ENCODE peak calls at places on chromosomes 11 and 22, in four cellular contexts. One of them, this sample, is unnamed.
A peak's percentile ranks its signal among the peaks of the same experiment; 100 is the strongest.

GRCh38 chr11:85779956-85780640 is 30.8 kb downstream of the SYTL2 start:
- DNase-seq in cardiac fibroblast: no peak
- DNase-seq in pancreas: no peak
- DNase-seq in body of pancreas: no peak
- DNase-seq in this sample: no peak

GRCh38 chr11:69422645-69423044 is 58.8 kb upstream of the LINC01488 start:
- DNase-seq in cardiac fibroblast: no peak
- DNase-seq in pancreas: no peak
- DNase-seq in body of pancreas: no peak
- DNase-seq in this sample: no peak

GRCh38 chr11:58024601-58025091 is 965 bp downstream of the OR9Q1 start:
- DNase-seq in cardiac fibroblast: peak; percentile 61
- DNase-seq in pancreas: peak; percentile 51
- DNase-seq in body of pancreas: peak; percentile 68
- DNase-seq in this sample: peak; percentile 86

GRCh38 chr11:113305440-113306336 is 8.7 kb upstream of the TTC12 start:
- DNase-seq in cardiac fibroblast: peak; percentile 63
- DNase-seq in pancreas: peak; percentile 56
- DNase-seq in body of pancreas: peak; percentile 89
- DNase-seq in this sample: peak; percentile 74

GRCh38 chr11:61514050-61514917 is 5.7 kb downstream of the LRRC10B start:
- DNase-seq in cardiac fibroblast: no peak
- DNase-seq in pancreas: no peak
- DNase-seq in body of pancreas: no peak
- DNase-seq in this sample: no peak

GRCh38 chr11:11978792-11979486 is 29.5 kb downstream of the DKK3 start:
- DNase-seq in cardiac fibroblast: peak; percentile 88
- DNase-seq in pancreas: peak; percentile 31
- DNase-seq in body of pancreas: peak; percentile 46
- DNase-seq in this sample: peak; percentile 85

GRCh38 chr11:75351541-75352416 is at the start of gene ARRB1:
- DNase-seq in cardiac fibroblast: peak; percentile 41
- DNase-seq in pancreas: peak; percentile 67
- DNase-seq in body of pancreas: peak; percentile 73
- DNase-seq in this sample: peak; percentile 75

GRCh38 chr22:42357634-42358296 is 74.4 kb downstream of the NFAM1 start:
- DNase-seq in cardiac fibroblast: no peak
- DNase-seq in pancreas: peak; percentile 61
- DNase-seq in body of pancreas: peak; percentile 74
- DNase-seq in this sample: peak; percentile 46

GRCh38 chr22:39360674-39361413 is 11.1 kb downstream of the SYNGR1 start:
- DNase-seq in cardiac fibroblast: no peak
- DNase-seq in pancreas: peak; percentile 38
- DNase-seq in body of pancreas: peak; percentile 42
- DNase-seq in this sample: peak; percentile 10

GRCh38 chr11:59611570-59612565 is 3.7 kb downstream of the OSBP start:
- DNase-seq in cardiac fibroblast: peak; percentile 8
- DNase-seq in pancreas: peak; percentile 78
- DNase-seq in body of pancreas: peak; percentile 79
- DNase-seq in this sample: no peak

GRCh38 chr11:27693398-27693797 is 6.9 kb downstream of the BDNF start:
- DNase-seq in cardiac fibroblast: peak; percentile 55
- DNase-seq in pancreas: no peak
- DNase-seq in body of pancreas: no peak
- DNase-seq in this sample: no peak

GRCh38 chr11:65399845-65400244 is 13.4 kb downstream of the FRMD8 start:
- DNase-seq in cardiac fibroblast: no peak
- DNase-seq in pancreas: no peak
- DNase-seq in body of pancreas: no peak
- DNase-seq in this sample: no peak

GRCh38 chr11:61129608-61130523 is 27.6 kb downstream of the CD5 start:
- DNase-seq in cardiac fibroblast: peak; percentile 88
- DNase-seq in pancreas: peak; percentile 84
- DNase-seq in body of pancreas: peak; percentile 92
- DNase-seq in this sample: peak; percentile 85

GRCh38 chr22:24244144-24244787 is 616 bp downstream of the GGT5 start:
- DNase-seq in cardiac fibroblast: peak; percentile 79
- DNase-seq in pancreas: no peak
- DNase-seq in body of pancreas: no peak
- DNase-seq in this sample: peak; percentile 65

GRCh38 chr11:67516806-67517205 is 6.4 kb downstream of the CABP2 start:
- DNase-seq in cardiac fibroblast: no peak
- DNase-seq in pancreas: no peak
- DNase-seq in body of pancreas: no peak
- DNase-seq in this sample: no peak

GRCh38 chr22:48827228-48827810 is 1000.4 kb downstream of the BRD1 start:
- DNase-seq in cardiac fibroblast: no peak
- DNase-seq in pancreas: no peak
- DNase-seq in body of pancreas: peak; percentile 41
- DNase-seq in this sample: no peak

GRCh38 chr22:22157500-22157822 is 87.1 kb upstream of the VPREB1 start:
- DNase-seq in cardiac fibroblast: no peak
- DNase-seq in pancreas: no peak
- DNase-seq in body of pancreas: no peak
- DNase-seq in this sample: no peak

GRCh38 chr11:22049276-22049675 is 143.6 kb upstream of the ANO5 start:
- DNase-seq in cardiac fibroblast: peak; percentile 0
- DNase-seq in pancreas: no peak
- DNase-seq in body of pancreas: no peak
- DNase-seq in this sample: no peak

GRCh38 chr11:17528181-17528691 is 16.0 kb downstream of the USH1C start:
- DNase-seq in cardiac fibroblast: peak; percentile 59
- DNase-seq in pancreas: peak; percentile 19
- DNase-seq in body of pancreas: peak; percentile 65
- DNase-seq in this sample: peak; percentile 31

GRCh38 chr22:24510694-24511625 is 15.8 kb downstream of the UPB1 start:
- DNase-seq in cardiac fibroblast: peak; percentile 80
- DNase-seq in pancreas: no peak
- DNase-seq in body of pancreas: peak; percentile 45
- DNase-seq in this sample: no peak

GRCh38 chr11:73662445-73663157 is 16.2 kb downstream of the PLEKHB1 start:
- DNase-seq in cardiac fibroblast: peak; percentile 29
- DNase-seq in pancreas: no peak
- DNase-seq in body of pancreas: no peak
- DNase-seq in this sample: no peak

GRCh38 chr11:45146072-45147016 is at the start of gene PRDM11:
- DNase-seq in cardiac fibroblast: peak; percentile 77
- DNase-seq in pancreas: peak; percentile 71
- DNase-seq in body of pancreas: peak; percentile 81
- DNase-seq in this sample: peak; percentile 66

GRCh38 chr22:20401376-20402020 is 7.5 kb downstream of the ZNF74 start:
- DNase-seq in cardiac fibroblast: no peak
- DNase-seq in pancreas: no peak
- DNase-seq in body of pancreas: no peak
- DNase-seq in this sample: no peak

GRCh38 chr11:106495046-106495445 is 417.6 kb downstream of the AASDHPPT start:
- DNase-seq in cardiac fibroblast: peak; percentile 37
- DNase-seq in pancreas: no peak
- DNase-seq in body of pancreas: no peak
- DNase-seq in this sample: no peak

GRCh38 chr11:69183613-69184012 is 27.9 kb downstream of the SMIM38 start:
- DNase-seq in cardiac fibroblast: no peak
- DNase-seq in pancreas: no peak
- DNase-seq in body of pancreas: no peak
- DNase-seq in this sample: no peak

GRCh38 chr22:46303347-46303965 is 6.8 kb downstream of the GTSE1 start:
- DNase-seq in cardiac fibroblast: peak; percentile 49
- DNase-seq in pancreas: no peak
- DNase-seq in body of pancreas: no peak
- DNase-seq in this sample: peak; percentile 26

GRCh38 chr11:68213135-68213515 is at the start of gene KMT5B:
- DNase-seq in cardiac fibroblast: peak; percentile 57
- DNase-seq in pancreas: peak; percentile 49
- DNase-seq in body of pancreas: peak; percentile 61
- DNase-seq in this sample: peak; percentile 57

GRCh38 chr11:101759771-101760450 is 154.9 kb upstream of the CEP126 start:
- DNase-seq in cardiac fibroblast: peak; percentile 10
- DNase-seq in pancreas: no peak
- DNase-seq in body of pancreas: no peak
- DNase-seq in this sample: no peak

GRCh38 chr11:82899957-82900276 is 313 bp downstream of the PRCP start:
- DNase-seq in cardiac fibroblast: no peak
- DNase-seq in pancreas: no peak
- DNase-seq in body of pancreas: no peak
- DNase-seq in this sample: no peak

GRCh38 chr11:119691020-119691666 is 37.9 kb downstream of the NECTIN1 start:
- DNase-seq in cardiac fibroblast: no peak
- DNase-seq in pancreas: no peak
- DNase-seq in body of pancreas: no peak
- DNase-seq in this sample: no peak
- TF ChIP-seq CTCF in cardiac fibroblast: no peak
- TF ChIP-seq CTCF in pancreas: no peak
- TF ChIP-seq CTCF in body of pancreas: no peak
- TF ChIP-seq CTCF in this sample: no peak

GRCh38 chr11:26286472-26287066 is 45.4 kb upstream of the ANO3 start:
- DNase-seq in cardiac fibroblast: peak; percentile 56
- DNase-seq in pancreas: no peak
- DNase-seq in body of pancreas: peak; percentile 22
- DNase-seq in this sample: no peak
- TF ChIP-seq CTCF in cardiac fibroblast: peak; percentile 59
- TF ChIP-seq CTCF in pancreas: no peak
- TF ChIP-seq CTCF in body of pancreas: no peak
- TF ChIP-seq CTCF in this sample: no peak

GRCh38 chr11:66418168-66418985 is 2.5 kb upstream of the NPAS4 start:
- DNase-seq in cardiac fibroblast: peak; percentile 93
- DNase-seq in pancreas: peak; percentile 24
- DNase-seq in body of pancreas: peak; percentile 62
- DNase-seq in this sample: peak; percentile 91
- TF ChIP-seq CTCF in cardiac fibroblast: peak; percentile 50
- TF ChIP-seq CTCF in pancreas: no peak
- TF ChIP-seq CTCF in body of pancreas: peak; percentile 28
- TF ChIP-seq CTCF in this sample: peak; percentile 40

GRCh38 chr11:93085097-93085496 is 112.7 kb downstream of the SLC36A4 start:
- DNase-seq in cardiac fibroblast: peak; percentile 90
- DNase-seq in pancreas: no peak
- DNase-seq in body of pancreas: no peak
- DNase-seq in this sample: no peak

DNA sequence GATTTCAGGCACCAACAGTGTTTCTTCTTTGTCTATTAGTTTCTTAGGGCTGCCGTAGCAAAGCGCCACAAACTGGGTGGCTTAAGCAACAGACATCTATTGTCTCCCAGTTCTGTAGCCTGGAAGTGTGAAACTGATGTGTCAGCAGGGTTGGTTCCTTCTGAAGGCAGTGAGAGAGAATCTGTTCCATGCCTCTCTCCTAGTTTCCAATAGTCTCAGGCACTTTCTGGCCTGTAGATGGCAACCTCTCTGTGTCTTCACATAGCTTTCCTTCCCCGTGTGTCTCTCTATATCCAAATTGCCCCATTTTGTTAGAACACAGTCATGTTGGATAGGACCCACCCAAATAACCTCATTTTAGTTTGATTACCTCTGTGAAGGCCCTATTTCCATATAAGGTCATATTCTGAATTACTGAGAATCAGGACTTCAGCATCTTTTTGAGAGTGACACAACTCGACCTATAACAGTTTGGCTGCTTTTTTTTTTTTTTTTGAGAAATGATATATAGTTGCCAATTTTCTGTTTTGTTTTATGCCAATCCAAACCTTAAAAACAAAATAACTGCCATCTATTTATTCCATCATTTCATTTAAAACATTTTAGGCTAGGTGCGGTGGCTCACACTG is 108.2 kb downstream of the SLC36A4 start:
- DNase-seq in cardiac fibroblast: peak; percentile 81
- DNase-seq in pancreas: no peak
- DNase-seq in body of pancreas: peak; percentile 28
- DNase-seq in this sample: no peak
- TF ChIP-seq CTCF in cardiac fibroblast: peak; percentile 74
- TF ChIP-seq CTCF in pancreas: no peak
- TF ChIP-seq CTCF in body of pancreas: peak; percentile 31
- TF ChIP-seq CTCF in this sample: peak; percentile 8

GRCh38 chr22:44979154-44979553 is 30.7 kb downstream of the PHF21B start:
- DNase-seq in cardiac fibroblast: no peak
- DNase-seq in pancreas: no peak
- DNase-seq in body of pancreas: no peak
- DNase-seq in this sample: no peak

GRCh38 chr22:44972363-44973083 is 37.3 kb downstream of the PHF21B start:
- DNase-seq in cardiac fibroblast: no peak
- DNase-seq in pancreas: no peak
- DNase-seq in body of pancreas: no peak
- DNase-seq in this sample: no peak

GRCh38 chr22:44973829-44974228 is 36.0 kb downstream of the PHF21B start:
- DNase-seq in cardiac fibroblast: no peak
- DNase-seq in pancreas: no peak
- DNase-seq in body of pancreas: no peak
- DNase-seq in this sample: no peak

GRCh38 chr22:44971651-44972362 is 38.0 kb downstream of the PHF21B start:
- DNase-seq in cardiac fibroblast: no peak
- DNase-seq in pancreas: no peak
- DNase-seq in body of pancreas: no peak
- DNase-seq in this sample: no peak

GRCh38 chr22:44975444-44976262 is 34.2 kb downstream of the PHF21B start:
- DNase-seq in cardiac fibroblast: peak; percentile 80
- DNase-seq in pancreas: peak; percentile 49
- DNase-seq in body of pancreas: peak; percentile 75
- DNase-seq in this sample: peak; percentile 83
- TF ChIP-seq CTCF in cardiac fibroblast: peak; percentile 80
- TF ChIP-seq CTCF in pancreas: peak; percentile 48
- TF ChIP-seq CTCF in body of pancreas: peak; percentile 25
- TF ChIP-seq CTCF in this sample: peak; percentile 64

DNA sequence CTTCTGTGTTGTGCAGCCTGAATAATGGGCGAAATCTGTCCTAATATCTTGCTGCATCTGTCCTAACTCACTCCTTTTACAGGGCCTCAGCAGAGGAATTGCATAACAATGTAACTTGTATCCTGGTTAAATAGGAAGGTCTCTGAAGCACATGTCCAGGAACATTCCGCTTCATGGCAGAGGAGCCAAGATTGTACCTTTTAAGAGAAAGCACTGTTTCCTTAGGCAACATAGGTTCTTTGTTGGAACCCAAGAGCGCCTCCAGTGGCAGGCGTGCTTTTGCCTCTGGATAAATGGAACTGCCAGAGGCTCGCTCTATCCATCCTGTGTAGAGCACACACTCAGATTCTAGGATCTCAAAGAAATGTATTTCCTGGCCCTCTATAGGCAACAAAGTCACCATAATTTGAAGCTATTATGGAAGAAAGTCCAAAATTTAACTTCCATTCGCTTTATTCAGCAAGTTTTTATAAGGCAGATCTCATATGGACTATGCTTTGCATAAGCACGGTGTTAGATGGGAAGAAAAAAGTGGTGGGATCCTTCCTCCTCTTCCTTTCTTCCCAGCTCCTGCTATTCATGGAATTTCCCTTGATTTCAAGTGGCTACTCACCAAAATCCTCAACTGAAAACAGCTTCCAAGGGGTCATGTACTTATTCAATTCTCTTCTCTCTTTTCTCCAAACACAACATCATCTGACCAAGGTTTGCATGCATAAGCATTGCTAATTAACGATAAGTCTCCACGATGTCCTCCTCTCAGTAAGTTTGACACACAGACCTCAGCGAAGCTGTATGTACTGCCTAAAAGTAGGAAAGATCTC is at the start of gene BLID:
- DNase-seq in cardiac fibroblast: peak; percentile 63
- DNase-seq in pancreas: no peak
- DNase-seq in body of pancreas: peak; percentile 55
- DNase-seq in this sample: peak; percentile 29
- TF ChIP-seq CTCF in cardiac fibroblast: peak; percentile 64
- TF ChIP-seq CTCF in pancreas: peak; percentile 22
- TF ChIP-seq CTCF in body of pancreas: peak; percentile 26
- TF ChIP-seq CTCF in this sample: peak; percentile 57